ENCODE peak calls at places on chromosomes 4 and X, in four cellular contexts. K is IMR-90, V is fibroblast of mammary gland, Q is WTC11. Z is an unnamed sample.
A peak's percentile ranks its signal among the peaks of the same experiment; 100 is the strongest.

GRCh38 chr4:182929296-182929695 is 12.1 kb upstream of the DCTD start:
- DNase-seq in K (peak; percentile 97), V (peak; percentile 66), Q (no peak), Z (no peak)

GRCh38 chr4:43556262-43556661 is 663.7 kb downstream of the GRXCR1 start:
- DNase-seq in K (no peak), V (no peak), Q (no peak), Z (no peak)

GRCh38 chr4:142713282-142714030 is 132.6 kb downstream of the INPP4B start:
- DNase-seq in K (no peak), V (no peak), Q (no peak), Z (no peak)

GRCh38 chrX:66634272-66634671 is 4.6 kb downstream of the EDA2R start:
- DNase-seq in K (peak; percentile 6), V (peak; percentile 78), Q (no peak), Z (no peak)

GRCh38 chr4:48269861-48270515 is 350 bp upstream of the TEC start:
- DNase-seq in K (peak; percentile 51), V (peak; percentile 62), Q (peak; percentile 97), Z (peak; percentile 89)

GRCh38 chr4:44544158-44544557 is 95.5 kb upstream of the KCTD8 start:
- DNase-seq in K (no peak), V (no peak), Q (no peak), Z (no peak)

GRCh38 chr4:13529130-13529919 is 15.0 kb downstream of the NKX3-2 start:
- DNase-seq in K (no peak), V (no peak), Q (no peak), Z (no peak)

GRCh38 chr4:40192286-40193017 is 4.4 kb upstream of the RHOH start:
- DNase-seq in K (no peak), V (peak; percentile 57), Q (no peak), Z (no peak)

GRCh38 chrX:119698835-119699234 is 5.9 kb upstream of the SEPTIN6 start:
- DNase-seq in K (peak; percentile 67), V (peak; percentile 73), Q (no peak), Z (no peak)

GRCh38 chr4:169885893-169886292 is 128.1 kb upstream of the HPF1 start:
- DNase-seq in K (no peak), V (no peak), Q (no peak), Z (no peak)

GRCh38 chr4:87819281-87819919 is 13.4 kb upstream of the MEPE start:
- DNase-seq in K (peak; percentile 85), V (peak; percentile 80), Q (peak; percentile 23), Z (no peak)

GRCh38 chrX:140918398-140919043 is 83.9 kb upstream of the SPANXB1 start:
- DNase-seq in K (peak; percentile 54), V (peak; percentile 71), Q (peak; percentile 33), Z (no peak)

GRCh38 chrX:12400218-12400617 is 261.9 kb downstream of the FRMPD4 start:
- DNase-seq in K (no peak), V (no peak), Q (no peak), Z (no peak)

GRCh38 chrX:19579485-19579884 is 64.2 kb upstream of the MAP3K15 start:
- DNase-seq in K (peak; percentile 75), V (peak; percentile 79), Q (no peak), Z (no peak)

GRCh38 chr4:8410641-8411271 is 29.8 kb downstream of the ACOX3 start:
- DNase-seq in K (peak; percentile 59), V (peak; percentile 47), Q (peak; percentile 85), Z (no peak)

GRCh38 chrX:154365052-154365600 is 9.3 kb downstream of the FLNA start:
- DNase-seq in K (no peak), V (no peak), Q (no peak), Z (no peak)

GRCh38 chr4:55036405-55036804 is 89.0 kb downstream of the KDR start:
- DNase-seq in K (no peak), V (no peak), Q (no peak), Z (no peak)

GRCh38 chr4:109184421-109184956 is 118.0 kb downstream of the COL25A1 start:
- DNase-seq in K (no peak), V (no peak), Q (no peak), Z (no peak)

GRCh38 chrX:148552775-148553174 is 52.4 kb downstream of the AFF2 start:
- DNase-seq in K (no peak), V (no peak), Q (no peak), Z (no peak)

GRCh38 chrX:103608305-103608963 is 671 bp downstream of the TCEAL3 start:
- DNase-seq in K (no peak), V (no peak), Q (no peak), Z (no peak)

GRCh38 chrX:72572248-72573157 is at the start of gene HDAC8:
- DNase-seq in K (peak; percentile 86), V (peak; percentile 87), Q (peak; percentile 59), Z (peak; percentile 67)

GRCh38 chr4:100517864-100518341 is at the start of gene EMCN:
- DNase-seq in K (no peak), V (peak; percentile 15), Q (no peak), Z (no peak)

GRCh38 chr4:73446336-73446938 is 10.4 kb downstream of the AFP start:
- DNase-seq in K (peak; percentile 63), V (peak; percentile 70), Q (no peak), Z (no peak)

GRCh38 chr4:110198472-110199419 is at the start of gene ELOVL6:
- DNase-seq in K (peak; percentile 72), V (peak; percentile 81), Q (peak; percentile 81), Z (no peak)

GRCh38 chr4:54942735-54943134 is 182.7 kb downstream of the KDR start:
- DNase-seq in K (no peak), V (no peak), Q (no peak), Z (no peak)

GRCh38 chr4:81405900-81406401 is 65.8 kb downstream of the RASGEF1B start:
- DNase-seq in K (peak; percentile 77), V (peak; percentile 80), Q (no peak), Z (no peak)
- TF ChIP-seq CTCF in K (peak; percentile 72), V (peak; percentile 60), Q (peak; percentile 58), Z (peak; percentile 99)

GRCh38 chr4:163109967-163110366 is 56.7 kb downstream of the NAF1 start:
- DNase-seq in K (no peak), V (no peak), Q (no peak), Z (no peak)

GRCh38 chr4:163108614-163109013 is 58.1 kb downstream of the NAF1 start:
- DNase-seq in K (no peak), V (no peak), Q (no peak), Z (no peak)

GRCh38 chr4:163110442-163110841 is 56.2 kb downstream of the NAF1 start:
- DNase-seq in K (no peak), V (no peak), Q (no peak), Z (no peak)

GRCh38 chr4:163111588-163111987 is 55.1 kb downstream of the NAF1 start:
- DNase-seq in K (peak; percentile 26), V (peak; percentile 31), Q (no peak), Z (no peak)

GRCh38 chr4:163107754-163108153 is 58.9 kb downstream of the NAF1 start:
- DNase-seq in K (peak; percentile 46), V (peak; percentile 47), Q (no peak), Z (no peak)
- TF ChIP-seq CTCF in K (peak; percentile 54), V (peak; percentile 38), Q (no peak), Z (peak; percentile 12)

GRCh38 chr4:80322716-80323115 is 12.8 kb upstream of the CFAP299 start:
- DNase-seq in K (peak; percentile 68), V (peak; percentile 63), Q (no peak), Z (no peak)
- TF ChIP-seq CTCF in K (peak; percentile 69), V (peak; percentile 49), Q (no peak), Z (no peak)

GRCh38 chr4:151481813-151482212 is 72.8 kb downstream of the FHIP1A start:
- DNase-seq in K (no peak), V (no peak), Q (no peak), Z (no peak)
- TF ChIP-seq CTCF in K (no peak), V (no peak), Q (no peak), Z (no peak)

DNA sequence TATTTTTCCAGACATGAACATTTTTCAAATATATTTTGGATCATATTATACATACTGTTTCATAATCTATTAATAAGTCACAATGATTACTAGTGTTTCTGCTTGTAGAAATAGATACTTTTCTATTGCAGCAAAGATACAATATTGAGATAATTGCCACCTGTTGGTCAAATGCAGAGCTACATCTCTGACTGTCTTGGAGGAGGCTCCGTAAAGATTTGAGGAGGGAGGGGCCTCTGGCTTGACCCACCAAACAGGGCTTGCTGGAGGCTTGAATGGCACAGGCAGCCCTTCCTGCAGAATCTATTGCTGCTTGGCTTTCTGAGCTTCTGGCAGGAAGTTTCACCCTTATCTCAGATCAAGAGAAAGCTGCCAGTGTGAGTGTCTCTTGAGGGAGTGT is 99.3 kb upstream of the ARMCX2 start:
- DNase-seq in K (peak; percentile 49), V (peak; percentile 49), Q (peak; percentile 56), Z (no peak)
- TF ChIP-seq CTCF in K (peak; percentile 45), V (peak; percentile 45), Q (peak; percentile 16), Z (peak; percentile 57)

GRCh38 chr4:4690854-4691253 is 149.0 kb upstream of the STX18 start:
- DNase-seq in K (no peak), V (no peak), Q (no peak), Z (no peak)

GRCh38 chr4:4687935-4688727 is 146.3 kb upstream of the STX18 start:
- DNase-seq in K (no peak), V (no peak), Q (no peak), Z (no peak)

GRCh38 chr4:4693258-4693657 is 151.4 kb upstream of the STX18 start:
- DNase-seq in K (no peak), V (peak; percentile 54), Q (no peak), Z (no peak)

GRCh38 chr4:4687100-4687499 is 145.3 kb upstream of the STX18 start:
- DNase-seq in K (no peak), V (no peak), Q (no peak), Z (no peak)

GRCh38 chr4:4689694-4690440 is 148.0 kb upstream of the STX18 start:
- DNase-seq in K (no peak), V (no peak), Q (no peak), Z (no peak)
- TF ChIP-seq CTCF in K (no peak), V (no peak), Q (no peak), Z (no peak)

GRCh38 chr4:155026715-155027114 is 181.7 kb upstream of the NPY2R start:
- DNase-seq in K (no peak), V (peak; percentile 70), Q (no peak), Z (no peak)

DNA sequence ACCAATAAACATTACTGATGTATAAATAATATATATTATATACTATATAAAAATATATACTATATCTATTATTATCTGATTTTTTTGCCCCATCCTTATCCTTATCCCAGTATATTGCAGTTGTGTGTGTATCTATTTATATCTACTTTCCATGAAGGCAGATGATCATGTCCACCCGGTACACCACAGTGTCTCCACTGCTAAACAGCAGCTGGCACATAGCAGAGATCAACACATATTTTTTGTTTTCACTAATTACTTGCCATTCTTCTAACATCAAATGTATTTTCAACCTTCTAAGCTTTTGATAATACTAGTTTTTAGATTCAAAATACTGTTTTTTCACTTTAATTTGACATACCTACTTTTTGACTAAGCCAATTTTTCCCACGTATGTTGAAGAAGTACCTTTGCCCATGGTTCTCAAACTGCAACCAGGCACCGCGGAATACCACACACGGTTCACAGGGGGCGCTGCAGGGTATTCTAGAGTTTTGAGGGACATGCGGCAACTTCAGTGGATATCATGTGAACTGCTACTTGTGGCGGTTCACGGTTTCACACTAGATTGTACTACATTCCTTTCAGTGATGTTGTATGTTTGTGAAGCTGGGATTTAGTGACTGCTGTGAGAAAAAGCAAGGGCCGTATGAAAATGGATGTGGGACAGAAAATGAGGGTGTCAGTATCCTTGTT is 182.5 kb upstream of the NPY2R start:
- DNase-seq in K (no peak), V (peak; percentile 25), Q (peak; percentile 81), Z (no peak)
- TF ChIP-seq CTCF in K (peak; percentile 19), V (peak; percentile 26), Q (peak; percentile 68), Z (peak; percentile 15)

GRCh38 chrX:54134269-54134668 is 48.8 kb downstream of the FAM120C start:
- DNase-seq in K (no peak), V (no peak), Q (no peak), Z (no peak)
- TF ChIP-seq CTCF in K (no peak), V (no peak), Q (no peak), Z (no peak)

Z was measured in CD14-positive monocyte.